ENCODE peak calls at places on chromosome 2, in six cellular contexts. One of them, this sample, is unnamed.

GRCh38 chr2:218996937-218997336 is 3.7 kb upstream of the CRYBA2 start:
- DNase-seq in sigmoid colon: no peak
- DNase-seq in prostate gland: peak
- DNase-seq in heart left ventricle: no peak
- DNase-seq in tibial nerve: no peak
- DNase-seq in uterus: no peak
- DNase-seq in this sample: no peak

GRCh38 chr2:121595012-121595891 is 54.0 kb downstream of the CLASP1 start:
- DNase-seq in uterus: no peak
- DNase-seq in prostate gland: no peak
- DNase-seq in sigmoid colon: no peak
- DNase-seq in tibial nerve: no peak
- DNase-seq in heart left ventricle: no peak
- DNase-seq in this sample: no peak

GRCh38 chr2:210713122-210713521 is 156.7 kb downstream of the CPS1 start:
- DNase-seq in tibial nerve: no peak
- DNase-seq in uterus: no peak
- DNase-seq in heart left ventricle: no peak
- DNase-seq in prostate gland: no peak
- DNase-seq in sigmoid colon: no peak
- DNase-seq in this sample: no peak

GRCh38 chr2:69948032-69948962 is 13.1 kb downstream of the ASPRV1 start:
- DNase-seq in prostate gland: no peak
- DNase-seq in tibial nerve: no peak
- DNase-seq in heart left ventricle: no peak
- DNase-seq in uterus: no peak
- DNase-seq in sigmoid colon: no peak
- DNase-seq in this sample: no peak

GRCh38 chr2:68768461-68768860 is 33.9 kb downstream of the ARHGAP25 start:
- DNase-seq in heart left ventricle: no peak
- DNase-seq in prostate gland: no peak
- DNase-seq in tibial nerve: no peak
- DNase-seq in uterus: no peak
- DNase-seq in sigmoid colon: no peak
- DNase-seq in this sample: no peak

GRCh38 chr2:219388845-219389156 is 1.1 kb upstream of the DNPEP start:
- DNase-seq in heart left ventricle: no peak
- DNase-seq in sigmoid colon: no peak
- DNase-seq in tibial nerve: no peak
- DNase-seq in prostate gland: no peak
- DNase-seq in uterus: no peak
- DNase-seq in this sample: no peak

GRCh38 chr2:100603945-100604633 is 41.3 kb downstream of the PDCL3 start:
- DNase-seq in prostate gland: no peak
- DNase-seq in uterus: no peak
- DNase-seq in tibial nerve: no peak
- DNase-seq in heart left ventricle: no peak
- DNase-seq in sigmoid colon: no peak
- DNase-seq in this sample: no peak

GRCh38 chr2:80968450-80968849 is 663.9 kb upstream of the LRRTM1 start:
- DNase-seq in sigmoid colon: no peak
- DNase-seq in tibial nerve: no peak
- DNase-seq in prostate gland: no peak
- DNase-seq in heart left ventricle: no peak
- DNase-seq in uterus: no peak
- DNase-seq in this sample: no peak

GRCh38 chr2:96116424-96116878 is at the start of gene ADRA2B:
- DNase-seq in heart left ventricle: peak
- DNase-seq in prostate gland: peak
- DNase-seq in uterus: peak
- DNase-seq in sigmoid colon: peak
- DNase-seq in tibial nerve: no peak
- DNase-seq in this sample: peak

GRCh38 chr2:172972005-172972619 is 103.5 kb upstream of the MAP3K20 start:
- DNase-seq in tibial nerve: no peak
- DNase-seq in uterus: peak
- DNase-seq in sigmoid colon: no peak
- DNase-seq in heart left ventricle: peak
- DNase-seq in prostate gland: no peak
- DNase-seq in this sample: peak

GRCh38 chr2:241317391-241317790 is 1.7 kb downstream of the SEPTIN2 start:
- DNase-seq in tibial nerve: no peak
- DNase-seq in sigmoid colon: no peak
- DNase-seq in prostate gland: no peak
- DNase-seq in heart left ventricle: no peak
- DNase-seq in uterus: no peak
- DNase-seq in this sample: no peak

GRCh38 chr2:221176666-221177065 is 395.4 kb downstream of the EPHA4 start:
- DNase-seq in uterus: no peak
- DNase-seq in sigmoid colon: no peak
- DNase-seq in heart left ventricle: no peak
- DNase-seq in prostate gland: no peak
- DNase-seq in tibial nerve: no peak
- DNase-seq in this sample: no peak

GRCh38 chr2:45001629-45002385 is 7.4 kb downstream of the SIX2 start:
- DNase-seq in uterus: no peak
- DNase-seq in heart left ventricle: no peak
- DNase-seq in prostate gland: no peak
- DNase-seq in tibial nerve: no peak
- DNase-seq in sigmoid colon: no peak
- DNase-seq in this sample: no peak

GRCh38 chr2:88590998-88591613 is 36.2 kb downstream of the EIF2AK3 start:
- DNase-seq in heart left ventricle: no peak
- DNase-seq in prostate gland: peak
- DNase-seq in tibial nerve: peak
- DNase-seq in sigmoid colon: no peak
- DNase-seq in uterus: no peak
- DNase-seq in this sample: peak

GRCh38 chr2:213067888-213068287 is 83.5 kb downstream of the IKZF2 start:
- DNase-seq in sigmoid colon: no peak
- DNase-seq in heart left ventricle: no peak
- DNase-seq in prostate gland: no peak
- DNase-seq in tibial nerve: no peak
- DNase-seq in uterus: no peak
- DNase-seq in this sample: no peak

GRCh38 chr2:236128321-236128720 is 39.9 kb downstream of the GBX2 start:
- DNase-seq in tibial nerve: no peak
- DNase-seq in uterus: no peak
- DNase-seq in sigmoid colon: no peak
- DNase-seq in prostate gland: no peak
- DNase-seq in heart left ventricle: no peak
- DNase-seq in this sample: no peak

GRCh38 chr2:226882606-226883005 is 46.8 kb downstream of the RHBDD1 start:
- DNase-seq in heart left ventricle: no peak
- DNase-seq in uterus: no peak
- DNase-seq in prostate gland: no peak
- DNase-seq in sigmoid colon: no peak
- DNase-seq in tibial nerve: no peak
- DNase-seq in this sample: no peak

GRCh38 chr2:55014962-55015939 is 35.0 kb downstream of the RTN4 start:
- DNase-seq in uterus: no peak
- DNase-seq in heart left ventricle: peak
- DNase-seq in sigmoid colon: peak
- DNase-seq in tibial nerve: peak
- DNase-seq in prostate gland: peak
- DNase-seq in this sample: peak

GRCh38 chr2:240411261-240412160 is 24.0 kb upstream of the GPC1 start:
- DNase-seq in prostate gland: no peak
- DNase-seq in sigmoid colon: peak
- DNase-seq in heart left ventricle: peak
- DNase-seq in uterus: peak
- DNase-seq in tibial nerve: no peak
- DNase-seq in this sample: no peak

GRCh38 chr2:66901344-66901743 is 466.4 kb downstream of the MEIS1 start:
- DNase-seq in prostate gland: no peak
- DNase-seq in tibial nerve: no peak
- DNase-seq in uterus: no peak
- DNase-seq in sigmoid colon: no peak
- DNase-seq in heart left ventricle: no peak
- DNase-seq in this sample: no peak

GRCh38 chr2:240303896-240304745 is 131.3 kb upstream of the GPC1 start:
- DNase-seq in prostate gland: no peak
- DNase-seq in tibial nerve: no peak
- DNase-seq in sigmoid colon: no peak
- DNase-seq in heart left ventricle: peak
- DNase-seq in uterus: no peak
- DNase-seq in this sample: no peak

GRCh38 chr2:216863946-216864345 is 4.1 kb upstream of the TNP1 start:
- DNase-seq in heart left ventricle: no peak
- DNase-seq in tibial nerve: no peak
- DNase-seq in uterus: no peak
- DNase-seq in sigmoid colon: no peak
- DNase-seq in prostate gland: no peak
- DNase-seq in this sample: no peak

GRCh38 chr2:216865658-216866057 is 5.8 kb upstream of the TNP1 start:
- DNase-seq in tibial nerve: no peak
- DNase-seq in sigmoid colon: no peak
- DNase-seq in heart left ventricle: no peak
- DNase-seq in uterus: no peak
- DNase-seq in prostate gland: no peak
- DNase-seq in this sample: no peak

GRCh38 chr2:216862628-216863027 is 2.8 kb upstream of the TNP1 start:
- DNase-seq in tibial nerve: no peak
- DNase-seq in uterus: no peak
- DNase-seq in heart left ventricle: no peak
- DNase-seq in prostate gland: no peak
- DNase-seq in sigmoid colon: no peak
- DNase-seq in this sample: no peak

GRCh38 chr2:216863029-216863428 is 3.2 kb upstream of the TNP1 start:
- DNase-seq in prostate gland: no peak
- DNase-seq in tibial nerve: no peak
- DNase-seq in sigmoid colon: no peak
- DNase-seq in uterus: no peak
- DNase-seq in heart left ventricle: no peak
- DNase-seq in this sample: no peak

GRCh38 chr2:216866515-216867095 is 6.7 kb upstream of the TNP1 start:
- DNase-seq in prostate gland: no peak
- DNase-seq in uterus: no peak
- DNase-seq in sigmoid colon: no peak
- DNase-seq in tibial nerve: no peak
- DNase-seq in heart left ventricle: no peak
- DNase-seq in this sample: no peak
- TF ChIP-seq POLR2A in prostate gland: no peak
- TF ChIP-seq POLR2A in uterus: no peak
- TF ChIP-seq POLR2A in sigmoid colon: no peak
- TF ChIP-seq POLR2A in tibial nerve: no peak
- TF ChIP-seq POLR2A in heart left ventricle: no peak
- TF ChIP-seq POLR2A in this sample: no peak

GRCh38 chr2:134677866-134678774 is 40.7 kb downstream of the TMEM163 start:
- DNase-seq in uterus: peak
- DNase-seq in heart left ventricle: no peak
- DNase-seq in prostate gland: no peak
- DNase-seq in sigmoid colon: no peak
- DNase-seq in tibial nerve: no peak
- DNase-seq in this sample: no peak
- TF ChIP-seq POLR2A in uterus: no peak
- TF ChIP-seq POLR2A in heart left ventricle: no peak
- TF ChIP-seq POLR2A in prostate gland: no peak
- TF ChIP-seq POLR2A in sigmoid colon: no peak
- TF ChIP-seq POLR2A in tibial nerve: no peak
- TF ChIP-seq POLR2A in this sample: no peak

DNA sequence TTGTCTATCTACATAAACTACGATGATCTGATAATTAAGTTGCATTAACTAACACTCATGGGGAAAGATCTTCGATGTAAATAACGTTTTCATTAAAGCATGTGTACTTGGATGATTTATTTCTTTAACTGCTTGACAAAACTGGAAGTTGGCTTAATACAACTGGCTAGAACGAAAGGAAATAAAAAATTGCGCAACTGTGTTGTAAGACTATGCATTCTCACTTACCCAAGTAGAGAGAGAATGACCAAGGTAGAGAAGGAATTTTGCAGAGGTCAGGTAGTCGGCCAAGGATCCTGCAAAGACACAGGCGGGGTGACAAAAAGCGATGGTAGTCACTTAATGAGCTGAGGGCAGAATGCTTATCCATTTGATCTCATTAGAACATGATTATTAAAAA is 1.0 kb downstream of the SLC40A1 start:
- DNase-seq in uterus: no peak
- DNase-seq in prostate gland: peak
- DNase-seq in sigmoid colon: no peak
- DNase-seq in tibial nerve: no peak
- DNase-seq in heart left ventricle: no peak
- DNase-seq in this sample: no peak
- TF ChIP-seq POLR2A in uterus: no peak
- TF ChIP-seq POLR2A in prostate gland: no peak
- TF ChIP-seq POLR2A in sigmoid colon: no peak
- TF ChIP-seq POLR2A in tibial nerve: no peak
- TF ChIP-seq POLR2A in heart left ventricle: no peak
- TF ChIP-seq POLR2A in this sample: no peak

GRCh38 chr2:74149570-74150319 is 2.0 kb upstream of the BOLA3 start:
- DNase-seq in heart left ventricle: no peak
- DNase-seq in uterus: no peak
- DNase-seq in tibial nerve: no peak
- DNase-seq in sigmoid colon: no peak
- DNase-seq in prostate gland: no peak
- DNase-seq in this sample: no peak

GRCh38 chr2:74146929-74147728 is 583 bp downstream of the BOLA3 start:
- DNase-seq in heart left ventricle: no peak
- DNase-seq in prostate gland: no peak
- DNase-seq in tibial nerve: no peak
- DNase-seq in sigmoid colon: no peak
- DNase-seq in uterus: no peak
- DNase-seq in this sample: no peak

GRCh38 chr2:74149249-74149530 is 1.5 kb upstream of the BOLA3 start:
- DNase-seq in uterus: no peak
- DNase-seq in sigmoid colon: no peak
- DNase-seq in tibial nerve: no peak
- DNase-seq in heart left ventricle: no peak
- DNase-seq in prostate gland: no peak
- DNase-seq in this sample: no peak

GRCh38 chr2:74148457-74149248 is 941 bp upstream of the BOLA3 start:
- DNase-seq in sigmoid colon: no peak
- DNase-seq in heart left ventricle: no peak
- DNase-seq in tibial nerve: no peak
- DNase-seq in uterus: no peak
- DNase-seq in prostate gland: no peak
- DNase-seq in this sample: no peak

DNA sequence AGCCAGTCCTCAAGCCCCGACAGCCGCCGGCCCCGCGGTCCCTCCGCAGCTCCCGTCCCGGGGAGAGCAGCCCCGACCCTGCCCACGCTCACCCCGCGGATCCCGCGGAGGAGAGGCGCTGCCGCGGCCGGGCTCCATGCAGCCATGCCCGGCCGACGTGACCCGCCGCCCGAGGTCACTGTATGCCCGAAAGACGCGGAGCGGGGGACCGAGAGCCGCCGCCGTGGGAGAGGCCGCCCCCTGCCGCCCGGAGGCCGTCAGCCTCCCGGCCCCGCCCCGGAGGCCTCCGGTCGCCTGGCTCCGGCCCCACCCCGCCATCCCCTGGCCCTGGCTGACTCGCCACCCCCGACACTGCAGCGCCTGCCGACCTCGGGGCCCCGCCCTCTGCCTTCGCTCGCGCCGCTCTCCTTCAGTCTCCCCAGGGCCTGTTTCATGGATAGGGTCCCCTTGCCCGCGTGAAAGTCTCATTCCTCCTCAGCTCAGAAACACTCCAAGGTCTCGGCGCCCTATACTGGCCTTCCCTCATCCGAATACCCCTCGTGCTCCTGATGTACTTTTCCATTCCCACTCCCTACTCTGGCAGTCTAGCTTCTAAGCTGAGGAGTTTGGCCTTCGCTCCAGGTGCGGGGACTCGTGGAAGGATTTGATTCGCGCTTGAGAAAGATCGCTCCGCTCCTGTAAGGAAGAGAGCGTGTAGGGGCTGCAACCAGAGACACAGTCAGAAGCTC is at the start of gene BOLA3:
- DNase-seq in tibial nerve: peak
- DNase-seq in prostate gland: peak
- DNase-seq in heart left ventricle: peak
- DNase-seq in sigmoid colon: peak
- DNase-seq in uterus: peak
- DNase-seq in this sample: peak
- TF ChIP-seq POLR2A in tibial nerve: no peak
- TF ChIP-seq POLR2A in prostate gland: no peak
- TF ChIP-seq POLR2A in heart left ventricle: peak
- TF ChIP-seq POLR2A in sigmoid colon: no peak
- TF ChIP-seq POLR2A in uterus: peak
- TF ChIP-seq POLR2A in this sample: no peak